ENCODE peak calls at places on chromosome X, in nine cellular contexts. A is H9; J is HL-60; D is CD8-positive, alpha-beta T cell; G is AG09319; L is GM23338; V is tibial artery; T is progenitor cell of endocrine pancreas; N is fibroblast of lung. I is an unnamed sample.

GRCh38 chrX:105564536-105564935 is 257.8 kb upstream of the NRK start:
- DNase-seq in J (no peak), D (no peak), L (no peak), V (no peak), T (no peak), A (no peak), N (peak; percentile 92), G (no peak), I (no peak)

GRCh38 chrX:139930923-139931645 is 1.8 kb downstream of the ATP11C start:
- DNase-seq in L (peak; percentile 25), N (no peak), D (no peak), J (peak; percentile 8), T (peak; percentile 10), G (no peak), V (no peak), A (no peak), I (no peak)

GRCh38 chrX:121333942-121334341 is 286.5 kb downstream of the GLUD2 start:
- DNase-seq in V (no peak), G (no peak), N (no peak), L (peak; percentile 33), J (no peak), A (no peak), D (no peak), T (no peak), I (no peak)

GRCh38 chrX:136166221-136166855 is 19.0 kb downstream of the FHL1 start:
- DNase-seq in N (peak; percentile 70), V (no peak), J (no peak), T (no peak), L (peak; percentile 30), G (no peak), D (no peak), A (no peak), I (no peak)

GRCh38 chrX:13239272-13239671 is 80.6 kb downstream of the ATXN3L start:
- DNase-seq in V (no peak), T (no peak), J (no peak), A (no peak), G (no peak), D (no peak), N (no peak), L (no peak), I (no peak)

GRCh38 chrX:85004255-85004654 is 578 bp downstream of the APOOL start:
- DNase-seq in L (no peak), D (no peak), T (no peak), N (peak; percentile 12), A (no peak), G (no peak), J (no peak), V (no peak), I (no peak)

GRCh38 chrX:24398766-24399165 is 38.3 kb downstream of the SUPT20HL1 start:
- DNase-seq in J (no peak), T (no peak), G (no peak), D (no peak), A (no peak), L (no peak), N (no peak), V (no peak), I (no peak)

GRCh38 chrX:152025656-152026440 is 51.4 kb upstream of the GABRE start:
- DNase-seq in D (no peak), N (no peak), G (no peak), L (no peak), V (no peak), T (no peak), J (no peak), A (no peak), I (no peak)

DNA sequence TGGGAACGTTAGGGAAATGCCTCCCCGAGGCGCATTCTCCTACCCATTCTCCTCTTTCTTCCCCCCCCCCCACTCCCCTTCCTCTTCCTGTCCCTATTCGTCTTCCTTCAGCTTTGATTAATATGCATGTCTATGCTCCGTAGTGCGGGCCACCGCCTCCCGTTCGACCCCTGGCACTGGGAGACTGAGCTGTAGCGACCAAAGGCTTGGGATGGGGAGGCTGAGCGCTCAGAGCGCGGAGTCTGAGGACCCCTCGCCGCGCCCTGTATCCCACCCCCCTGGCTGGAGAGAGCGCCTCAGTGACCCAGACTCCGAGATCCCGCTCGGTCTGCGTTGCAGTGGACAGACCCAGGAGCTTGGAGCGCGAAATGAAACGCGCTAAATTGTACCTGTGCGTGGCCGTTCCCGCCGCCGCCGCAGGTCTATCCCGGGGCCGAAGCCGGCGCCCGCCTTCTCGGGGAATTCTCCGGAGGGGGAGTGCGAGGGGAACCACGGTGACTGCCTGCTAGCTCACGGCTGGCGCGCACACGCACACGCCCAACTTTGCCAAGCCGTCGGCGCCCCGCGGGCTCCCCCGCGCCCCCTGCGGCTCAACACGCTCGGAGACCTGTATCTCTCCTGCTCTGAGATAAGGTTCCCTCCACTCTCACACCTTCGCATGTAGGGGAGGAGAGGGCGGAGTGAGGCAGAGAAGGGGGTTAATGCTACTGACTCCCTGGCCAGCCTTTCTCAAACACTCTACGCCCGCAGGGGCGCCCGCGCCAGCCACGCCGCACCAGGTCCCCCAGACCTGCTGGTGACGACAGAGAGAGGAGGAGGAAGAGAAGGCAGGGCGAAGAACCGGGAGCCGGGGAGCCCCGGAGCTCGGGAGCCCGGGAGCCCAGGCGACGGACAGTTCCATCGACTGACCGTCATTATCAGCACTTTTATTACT is 1.5 kb upstream of the PTCHD1 start:
- DNase-seq in D (no peak), V (no peak), L (peak; percentile 20), G (no peak), T (no peak), J (no peak), N (no peak), A (peak; percentile 66), I (no peak)
- TF ChIP-seq CTCF in D (no peak), V (no peak), L (no peak), G (no peak), T (peak; percentile 35), J (no peak), N (no peak), A (peak; percentile 18), I (no peak)

GRCh38 chrX:153954618-153955450 is 10.4 kb upstream of the RENBP start:
- DNase-seq in N (no peak), T (no peak), A (no peak), G (no peak), D (no peak), J (no peak), V (no peak), L (no peak), I (no peak)

GRCh38 chrX:153955451-153955732 is 10.9 kb upstream of the RENBP start:
- DNase-seq in V (no peak), J (no peak), A (no peak), L (no peak), G (no peak), D (no peak), T (no peak), N (no peak), I (no peak)

GRCh38 chrX:153952373-153953026 is 8.1 kb upstream of the RENBP start:
- DNase-seq in T (no peak), N (no peak), L (no peak), G (no peak), J (no peak), A (no peak), V (no peak), D (no peak), I (no peak)

GRCh38 chrX:153953342-153953830 is 8.9 kb upstream of the RENBP start:
- DNase-seq in T (peak; percentile 77), G (no peak), A (peak; percentile 74), N (peak; percentile 59), D (peak; percentile 62), L (peak; percentile 71), V (peak; percentile 83), J (peak; percentile 72), I (peak; percentile 65)

DNA sequence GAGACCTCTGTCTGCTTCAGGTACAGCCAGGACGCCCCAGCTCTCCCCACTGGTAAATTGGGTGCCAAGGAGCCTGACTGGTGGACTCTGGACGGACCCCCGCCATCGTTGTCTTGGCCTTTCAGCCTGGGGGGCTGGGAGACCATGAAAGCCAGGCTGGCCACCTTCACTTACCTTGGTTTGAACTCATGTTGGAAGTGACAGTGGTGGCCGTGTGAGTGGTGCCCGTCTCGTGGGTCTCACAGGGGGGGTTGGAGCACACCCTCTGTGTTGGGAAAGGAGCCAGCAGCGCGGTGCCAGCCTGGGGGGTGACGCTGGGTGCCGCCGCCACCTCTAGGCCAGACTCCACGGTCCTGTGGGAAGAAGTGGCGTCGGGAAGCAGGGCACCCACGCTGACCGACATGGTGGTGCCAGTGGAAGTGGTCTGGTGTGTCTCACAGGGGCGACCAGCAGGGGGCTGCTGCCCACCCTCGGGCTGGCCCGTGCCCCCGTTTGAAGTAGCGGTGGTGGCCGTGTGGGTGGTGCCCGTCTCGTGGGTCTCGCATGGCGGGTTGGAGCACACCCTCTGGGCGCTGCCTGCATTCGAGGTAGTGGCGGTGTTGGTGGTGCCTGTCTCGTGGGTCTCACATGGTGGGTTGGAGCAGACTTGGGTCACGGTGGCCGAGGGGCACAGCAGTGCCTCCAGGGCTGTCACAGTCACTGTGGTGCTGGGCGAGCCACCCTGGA is 9.6 kb upstream of the RENBP start:
- DNase-seq in A (no peak), V (no peak), N (no peak), G (no peak), J (no peak), L (no peak), D (no peak), T (no peak), I (no peak)
- TF ChIP-seq CTCF in A (no peak), V (no peak), N (no peak), G (no peak), J (no peak), L (no peak), D (no peak), T (peak; percentile 20), I (no peak)

DNA sequence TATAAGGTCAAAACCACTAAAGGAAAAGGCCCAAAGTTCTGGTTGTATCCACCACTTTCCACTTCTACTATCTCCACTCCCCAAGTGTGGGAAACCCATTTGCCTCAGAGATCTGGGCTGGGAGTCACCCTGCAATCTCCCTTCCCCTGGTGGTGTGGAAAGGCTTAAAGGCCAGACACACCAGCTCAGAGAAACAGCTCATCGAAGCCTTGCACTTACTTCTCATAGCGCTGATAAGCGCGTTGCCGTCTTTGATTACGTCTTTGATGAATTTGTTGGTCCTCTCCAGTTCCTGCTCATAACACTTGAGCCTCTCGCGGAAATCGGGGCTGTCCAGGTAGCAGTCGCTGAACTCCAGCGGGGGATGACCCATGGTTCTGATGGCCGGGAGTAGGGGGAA is 647 bp downstream of the OPHN1 start:
- DNase-seq in N (peak; percentile 15), J (no peak), D (no peak), G (no peak), V (no peak), A (no peak), L (no peak), T (no peak), I (no peak)
- TF ChIP-seq CTCF in N (no peak), J (no peak), D (no peak), G (no peak), V (no peak), A (no peak), L (no peak), T (no peak), I (no peak)

GRCh38 chrX:131746491-131746968 is 202.7 kb downstream of the OR13H1 start:
- DNase-seq in A (peak; percentile 50), G (peak; percentile 71), J (peak; percentile 80), L (no peak), T (no peak), V (no peak), D (no peak), N (no peak), I (no peak)

GRCh38 chrX:131752493-131753198 is 208.8 kb downstream of the OR13H1 start:
- DNase-seq in T (no peak), N (no peak), A (no peak), V (no peak), D (no peak), L (no peak), G (peak; percentile 78), J (peak; percentile 80), I (no peak)

GRCh38 chrX:131745942-131746489 is 202.1 kb downstream of the OR13H1 start:
- DNase-seq in G (no peak), V (no peak), T (no peak), D (no peak), L (no peak), A (no peak), J (no peak), N (no peak), I (no peak)

GRCh38 chrX:131747173-131747572 is 203.3 kb downstream of the OR13H1 start:
- DNase-seq in J (peak; percentile 80), N (no peak), V (no peak), T (no peak), D (no peak), G (peak; percentile 88), L (no peak), A (no peak), I (no peak)
- TF ChIP-seq CTCF in J (no peak), N (no peak), V (no peak), T (no peak), D (no peak), G (peak; percentile 51), L (no peak), A (no peak), I (no peak)

I was measured in CD14-positive monocyte.